ENCODE peak calls at places on chromosomes 3 and 15, in seven cellular contexts. U is anterior cingulate cortex, G is DMS79, N is pulmonary artery endothelial cell, Q is HCEC 1CT, E is T-helper 22 cell, J is substantia nigra. R is an unnamed sample.

GRCh38 chr3:39065197-39065596 is 13.4 kb downstream of the WDR48 start:
- DNase-seq in U (no peak), G (no peak), N (no peak), Q (peak), E (no peak), J (peak), R (peak)

GRCh38 chr3:107962946-107963345 is 127.9 kb downstream of the CD47 start:
- DNase-seq in U (no peak), G (no peak), N (no peak), Q (peak), E (no peak), J (no peak), R (no peak)

GRCh38 chr3:53705774-53706173 is 140.4 kb downstream of the CHDH start:
- DNase-seq in U (no peak), G (no peak), N (no peak), Q (no peak), E (no peak), J (no peak), R (no peak)

GRCh38 chr3:129120254-129121004 is 1.2 kb downstream of the RAB43 start:
- DNase-seq in U (no peak), G (no peak), N (peak), Q (peak), E (peak), J (peak), R (peak)

GRCh38 chr15:74817370-74817737 is 4.7 kb downstream of the LMAN1L start:
- DNase-seq in U (no peak), G (no peak), N (no peak), Q (peak), E (no peak), J (peak), R (peak)

GRCh38 chr15:101348643-101349496 is 53.8 kb upstream of the SNRPA1 start:
- DNase-seq in U (no peak), G (no peak), N (no peak), Q (no peak), E (no peak), J (no peak), R (no peak)

GRCh38 chr15:66131831-66132230 is 121.7 kb downstream of the MEGF11 start:
- DNase-seq in U (no peak), G (peak), N (no peak), Q (no peak), E (no peak), J (no peak), R (no peak)

GRCh38 chr15:69390575-69390974 is 23.6 kb upstream of the KIF23 start:
- DNase-seq in U (no peak), G (no peak), N (no peak), Q (peak), E (no peak), J (no peak), R (peak)

GRCh38 chr15:66996099-66996498 is 69.3 kb upstream of the SMAD3 start:
- DNase-seq in U (no peak), G (no peak), N (no peak), Q (no peak), E (no peak), J (no peak), R (peak)

GRCh38 chr3:37453393-37454391 is 279.3 kb upstream of the LRRFIP2 start:
- DNase-seq in U (peak), G (no peak), N (no peak), Q (no peak), E (no peak), J (peak), R (no peak)

GRCh38 chr15:40344631-40345120 is 3.9 kb upstream of the CCDC9B start:
- DNase-seq in U (peak), G (peak), N (no peak), Q (peak), E (peak), J (peak), R (peak)

GRCh38 chr15:65254237-65254820 is 32.4 kb downstream of the PARP16 start:
- DNase-seq in U (no peak), G (no peak), N (no peak), Q (no peak), E (no peak), J (no peak), R (no peak)

GRCh38 chr3:149221783-149222517 is at the start of gene CP:
- DNase-seq in U (no peak), G (no peak), N (no peak), Q (no peak), E (no peak), J (no peak), R (no peak)